ENCODE peak calls at places on chromosomes 4 and X, in seven cellular contexts. L is transverse colon, J is B cell, A is pancreas, R is epithelial cell of proximal tubule, D is stomach, N is endothelial cell of umbilical vein. V is an unnamed sample.

GRCh38 chr4:48909697-48910096 is 3.1 kb upstream of the OCIAD2 start:
- DNase-seq in L (peak), J (no peak), A (no peak), R (peak), D (peak), N (peak), V (peak)

GRCh38 chrX:48800574-48801280 is 1.1 kb upstream of the HDAC6 start:
- DNase-seq in L (no peak), J (no peak), A (no peak), R (no peak), D (no peak), N (no peak), V (no peak)

GRCh38 chrX:83845397-83845796 is 15.5 kb upstream of the CYLC1 start:
- DNase-seq in L (no peak), J (peak), A (no peak), R (no peak), D (no peak), N (peak), V (peak)

GRCh38 chrX:103187953-103188475 is 26.9 kb upstream of the BEX4 start:
- DNase-seq in L (no peak), J (no peak), A (no peak), R (no peak), D (no peak), N (no peak), V (no peak)

GRCh38 chr4:98928131-98928504 is 815 bp downstream of the EIF4E start:
- DNase-seq in L (peak), J (peak), A (peak), R (no peak), D (peak), N (peak), V (peak)

GRCh38 chr4:1401409-1402020 is 4.7 kb downstream of the NKX1-1 start:
- DNase-seq in L (no peak), J (no peak), A (peak), R (no peak), D (peak), N (no peak), V (no peak)

GRCh38 chr4:749771-750666 is 44.4 kb downstream of the PCGF3 start:
- DNase-seq in L (no peak), J (no peak), A (peak), R (no peak), D (no peak), N (peak), V (no peak)

GRCh38 chr4:33890841-33891240 is 2353.5 kb downstream of the ARAP2 start:
- DNase-seq in L (no peak), J (no peak), A (no peak), R (no peak), D (no peak), N (no peak), V (no peak)

GRCh38 chrX:120299928-120300327 is 11.3 kb downstream of the TMEM255A start:
- DNase-seq in L (no peak), J (no peak), A (no peak), R (no peak), D (no peak), N (no peak), V (peak)

GRCh38 chr4:42122237-42122636 is 30.2 kb downstream of the BEND4 start:
- DNase-seq in L (no peak), J (no peak), A (no peak), R (no peak), D (no peak), N (no peak), V (no peak)

GRCh38 chr4:106803107-106803506 is 233.0 kb downstream of the DKK2 start:
- DNase-seq in L (no peak), J (no peak), A (no peak), R (no peak), D (no peak), N (peak), V (no peak)

GRCh38 chr4:11698846-11699590 is 270.3 kb upstream of the HS3ST1 start:
- DNase-seq in L (no peak), J (no peak), A (no peak), R (no peak), D (no peak), N (peak), V (no peak)

GRCh38 chr4:111883557-111883999 is 261.7 kb upstream of the FAM241A start:
- DNase-seq in L (no peak), J (no peak), A (no peak), R (no peak), D (no peak), N (no peak), V (no peak)

GRCh38 chr4:4436244-4436823 is 49.4 kb downstream of the NSG1 start:
- DNase-seq in L (no peak), J (no peak), A (no peak), R (no peak), D (no peak), N (no peak), V (no peak)

GRCh38 chr4:69855822-69856221 is 4.1 kb downstream of the SULT1E1 start:
- DNase-seq in L (no peak), J (no peak), A (no peak), R (no peak), D (no peak), N (no peak), V (no peak)

GRCh38 chr4:9979101-9979815 is 42.0 kb downstream of the SLC2A9 start:
- DNase-seq in L (no peak), J (no peak), A (no peak), R (no peak), D (no peak), N (no peak), V (no peak)

GRCh38 chrX:24387724-24388123 is 27.3 kb downstream of the SUPT20HL1 start:
- DNase-seq in L (no peak), J (no peak), A (no peak), R (no peak), D (no peak), N (no peak), V (no peak)

GRCh38 chr4:138558886-138559285 is 316.7 kb upstream of the SLC7A11 start:
- DNase-seq in L (no peak), J (no peak), A (no peak), R (no peak), D (no peak), N (no peak), V (no peak)

GRCh38 chr4:71211748-71212147 is 127.1 kb upstream of the SLC4A4 start:
- DNase-seq in L (no peak), J (no peak), A (no peak), R (no peak), D (no peak), N (no peak), V (no peak)

GRCh38 chr4:185566972-185567749 is 31.9 kb upstream of the PDLIM3 start:
- DNase-seq in L (no peak), J (no peak), A (no peak), R (peak), D (no peak), N (peak), V (no peak)

GRCh38 chr4:169286562-169287301 is 16.0 kb upstream of the SH3RF1 start:
- DNase-seq in L (no peak), J (no peak), A (no peak), R (no peak), D (no peak), N (no peak), V (no peak)

GRCh38 chr4:183522821-183523220 is 18.0 kb downstream of the ING2 start:
- DNase-seq in L (no peak), J (no peak), A (no peak), R (no peak), D (no peak), N (no peak), V (no peak)

GRCh38 chrX:24774650-24775049 is 80.9 kb downstream of the POLA1 start:
- DNase-seq in L (no peak), J (no peak), A (no peak), R (no peak), D (no peak), N (no peak), V (no peak)

DNA sequence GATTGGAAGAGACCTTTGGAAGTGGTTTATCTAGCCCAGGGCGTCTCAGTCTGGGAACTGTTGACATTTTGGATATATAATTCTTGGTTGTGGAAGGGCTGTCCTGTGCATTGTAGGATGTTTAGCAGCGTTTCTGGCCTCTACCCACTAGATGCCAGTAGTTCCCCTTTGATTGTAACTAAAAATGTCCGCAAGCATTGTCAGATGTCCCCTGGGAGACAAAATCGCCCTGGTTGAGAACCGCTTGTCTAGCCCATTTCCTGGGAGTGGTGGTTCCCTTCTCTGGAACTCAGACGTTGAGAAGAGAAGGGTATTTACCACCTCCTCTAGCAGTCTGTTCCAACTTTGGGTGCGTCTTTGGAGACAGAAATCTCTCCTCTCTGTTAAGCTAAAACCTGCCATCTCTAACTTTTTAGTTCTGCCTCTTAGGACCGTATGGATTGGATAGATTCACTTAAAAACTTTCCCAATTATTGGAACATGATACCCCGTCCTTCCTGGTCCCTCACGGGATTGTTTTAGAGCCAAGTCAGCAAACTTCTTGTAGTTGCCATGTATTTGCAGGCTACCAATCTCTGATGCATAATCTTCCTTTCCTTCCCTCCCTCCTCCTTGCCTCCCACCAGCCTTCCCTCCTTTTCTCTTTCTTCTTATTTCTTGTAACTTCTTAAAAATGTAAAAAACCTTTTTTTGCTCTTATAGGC is 13.9 kb downstream of the TMEM165 start:
- DNase-seq in L (no peak), J (peak), A (no peak), R (no peak), D (no peak), N (no peak), V (no peak)
- TF ChIP-seq CTCF in L (no peak), J (peak), A (no peak), R (peak), D (no peak), N (no peak), V (no peak)

GRCh38 chrX:134782796-134783195 is 124.5 kb upstream of the PLAC1 start:
- DNase-seq in L (no peak), J (no peak), A (no peak), R (no peak), D (no peak), N (peak), V (no peak)
- TF ChIP-seq CTCF in L (peak), J (peak), A (peak), R (peak), D (no peak), N (peak), V (peak)

GRCh38 chr4:146291313-146291712 is 77.0 kb downstream of the REELD1 start:
- DNase-seq in L (no peak), J (no peak), A (no peak), R (no peak), D (no peak), N (no peak), V (no peak)
- TF ChIP-seq CTCF in L (no peak), J (no peak), A (no peak), R (peak), D (no peak), N (no peak), V (no peak)

GRCh38 chr4:89351201-89351600 is 43.6 kb upstream of the GPRIN3 start:
- DNase-seq in L (no peak), J (no peak), A (no peak), R (no peak), D (no peak), N (no peak), V (no peak)
- TF ChIP-seq CTCF in L (no peak), J (no peak), A (no peak), R (no peak), D (no peak), N (no peak), V (no peak)

DNA sequence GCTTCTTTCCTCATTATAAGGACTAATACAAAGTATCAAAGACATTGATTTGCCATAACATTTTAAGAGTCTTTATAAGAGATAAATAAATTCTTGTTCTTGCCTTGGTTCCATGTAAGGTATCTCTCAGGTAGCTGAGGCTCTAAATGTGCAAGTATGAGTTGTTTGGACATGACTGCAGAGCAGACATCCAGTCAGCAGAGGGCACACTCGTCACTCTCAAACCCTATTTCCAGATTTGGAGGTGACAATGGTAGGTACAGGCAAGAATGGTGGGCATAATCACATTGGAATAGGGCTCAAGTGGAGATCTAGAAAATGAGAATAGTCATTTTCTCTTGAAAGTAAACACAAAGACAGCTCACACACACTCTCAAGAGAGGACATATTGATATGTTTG is 133.3 kb upstream of the ZIC3 start:
- DNase-seq in L (no peak), J (no peak), A (no peak), R (no peak), D (no peak), N (no peak), V (no peak)
- TF ChIP-seq CTCF in L (no peak), J (no peak), A (no peak), R (peak), D (no peak), N (no peak), V (no peak)

GRCh38 chrX:94831364-94831763 is 1157.4 kb downstream of the FAM133A start:
- DNase-seq in L (no peak), J (no peak), A (no peak), R (no peak), D (no peak), N (no peak), V (no peak)
- TF ChIP-seq CTCF in L (no peak), J (no peak), A (no peak), R (no peak), D (no peak), N (no peak), V (no peak)

GRCh38 chr4:120071192-120071795 is 4.6 kb upstream of the MAD2L1 start:
- DNase-seq in L (peak), J (peak), A (no peak), R (no peak), D (no peak), N (peak), V (peak)
- TF ChIP-seq CTCF in L (peak), J (peak), A (peak), R (peak), D (no peak), N (peak), V (peak)

GRCh38 chrX:79082886-79083285 is 61.6 kb upstream of the GPR174 start:
- DNase-seq in L (no peak), J (no peak), A (no peak), R (no peak), D (no peak), N (no peak), V (no peak)

GRCh38 chrX:79079477-79079876 is 65.0 kb upstream of the GPR174 start:
- DNase-seq in L (no peak), J (no peak), A (no peak), R (no peak), D (no peak), N (no peak), V (no peak)

GRCh38 chrX:79080131-79080530 is 64.4 kb upstream of the GPR174 start:
- DNase-seq in L (no peak), J (no peak), A (no peak), R (no peak), D (no peak), N (no peak), V (no peak)

GRCh38 chrX:79084923-79085322 is 59.6 kb upstream of the GPR174 start:
- DNase-seq in L (no peak), J (no peak), A (no peak), R (no peak), D (no peak), N (no peak), V (no peak)

GRCh38 chrX:79081895-79082512 is 62.5 kb upstream of the GPR174 start:
- DNase-seq in L (no peak), J (peak), A (no peak), R (no peak), D (no peak), N (peak), V (peak)
- TF ChIP-seq CTCF in L (peak), J (peak), A (peak), R (peak), D (no peak), N (peak), V (peak)

GRCh38 chrX:40081679-40082068 is 16.1 kb downstream of the BCOR start:
- DNase-seq in L (no peak), J (no peak), A (no peak), R (no peak), D (no peak), N (no peak), V (no peak)

GRCh38 chrX:40078489-40079288 is 19.1 kb downstream of the BCOR start:
- DNase-seq in L (no peak), J (no peak), A (peak), R (no peak), D (no peak), N (no peak), V (no peak)

GRCh38 chrX:40077906-40078305 is 19.9 kb downstream of the BCOR start:
- DNase-seq in L (no peak), J (no peak), A (peak), R (no peak), D (no peak), N (no peak), V (no peak)

GRCh38 chrX:40080896-40081678 is 16.7 kb downstream of the BCOR start:
- DNase-seq in L (no peak), J (no peak), A (peak), R (no peak), D (no peak), N (no peak), V (no peak)

GRCh38 chrX:40079572-40079971 is 18.2 kb downstream of the BCOR start:
- DNase-seq in L (no peak), J (no peak), A (peak), R (no peak), D (no peak), N (no peak), V (no peak)
- TF ChIP-seq CTCF in L (no peak), J (no peak), A (no peak), R (no peak), D (no peak), N (no peak), V (no peak)

GRCh38 chr4:151624606-151625565 is 135.9 kb downstream of the GATB start:
- DNase-seq in L (no peak), J (no peak), A (no peak), R (no peak), D (no peak), N (no peak), V (no peak)
- TF ChIP-seq CTCF in L (no peak), J (no peak), A (no peak), R (no peak), D (no peak), N (no peak), V (no peak)

V was measured in Calu3.